ENCODE peak calls at places on chromosomes 1 and 21, in seven cellular contexts. N is retinal pigment epithelial cell, B is NB4, P is NCI-H1105, Y is iris pigment epithelial cell, V is spleen, E is B cell. M is an unnamed sample.

GRCh38 chr1:31725777-31726535 is 22.1 kb upstream of the COL16A1 start:
- DNase-seq in N (no peak), E (no peak), B (no peak), P (peak), Y (no peak), V (no peak), M (no peak)

GRCh38 chr1:241444836-241445235 is 74.7 kb downstream of the FH start:
- DNase-seq in N (no peak), P (no peak), E (no peak), V (no peak), B (no peak), Y (no peak), M (no peak)

GRCh38 chr1:58727363-58727762 is 27.5 kb upstream of the MYSM1 start:
- DNase-seq in Y (peak), P (no peak), V (no peak), B (no peak), N (peak), E (no peak), M (peak)

GRCh38 chr1:45929257-45929687 is 125.9 kb downstream of the MAST2 start:
- DNase-seq in P (no peak), N (no peak), E (no peak), Y (peak), V (no peak), B (peak), M (peak)

GRCh38 chr1:34985063-34985770 is at the start of gene TMEM35B:
- DNase-seq in V (peak), B (peak), E (peak), Y (peak), P (peak), N (no peak), M (peak)

GRCh38 chr1:24536391-24536840 is 19.5 kb upstream of the NCMAP start:
- DNase-seq in B (peak), P (no peak), N (no peak), E (peak), Y (peak), V (peak), M (no peak)

GRCh38 chr21:37496972-37497371 is 130.4 kb downstream of the DYRK1A start:
- DNase-seq in P (no peak), E (peak), B (no peak), N (no peak), V (no peak), Y (peak), M (peak)

GRCh38 chr21:37862536-37862935 is 53.7 kb downstream of the KCNJ6 start:
- DNase-seq in E (peak), Y (peak), N (no peak), V (no peak), B (peak), P (peak), M (peak)

GRCh38 chr1:2984399-2985061 is 36.7 kb upstream of the ACTRT2 start:
- DNase-seq in V (peak), E (no peak), B (no peak), N (no peak), Y (no peak), P (no peak), M (no peak)

GRCh38 chr1:23426828-23427227 is 2.3 kb upstream of the TCEA3 start:
- DNase-seq in N (no peak), Y (no peak), B (no peak), P (no peak), V (no peak), E (no peak), M (no peak)

GRCh38 chr1:45884700-45885099 is 81.3 kb downstream of the MAST2 start:
- DNase-seq in P (no peak), E (no peak), N (no peak), Y (peak), B (no peak), V (no peak), M (no peak)